ENCODE peak calls at places on chromosomes 4 and X, in nine cellular contexts. B is neural progenitor cell, X is PC-3, H is SK-N-SH, V is GM23248, U is hepatocyte, W is OCI-LY7, P is HCT116, Z is MM.1S. A is an unnamed sample.
A peak's percentile ranks its signal among the peaks of the same experiment; 100 is the strongest.

GRCh38 chr4:288891-289290 is 16.4 kb downstream of the ZNF732 start:
- DNase-seq in X (peak; percentile 2), B (no peak), W (no peak), P (no peak), V (no peak), Z (no peak), H (no peak), U (no peak), A (no peak)

GRCh38 chrX:20361890-20362262 is 95.2 kb upstream of the RPS6KA3 start:
- DNase-seq in P (no peak), U (peak; percentile 47), X (peak; percentile 63), W (no peak), H (no peak), Z (no peak), V (peak; percentile 75), B (peak; percentile 27), A (no peak)

GRCh38 chr4:25862411-25863346 is at the start of gene SEL1L3:
- DNase-seq in B (peak; percentile 75), Z (peak; percentile 56), P (no peak), W (peak; percentile 67), X (peak; percentile 27), H (peak; percentile 84), U (peak; percentile 82), V (peak; percentile 54), A (peak; percentile 89)

GRCh38 chrX:102723456-102723855 is 2.9 kb downstream of the GPRASP3 start:
- DNase-seq in B (no peak), V (no peak), W (no peak), U (no peak), H (no peak), P (no peak), X (peak; percentile 9), Z (no peak), A (peak; percentile 10)

GRCh38 chrX:136636121-136636520 is 11.8 kb upstream of the CD40LG start:
- DNase-seq in B (peak; percentile 83), X (no peak), U (no peak), W (no peak), Z (no peak), V (no peak), P (no peak), H (no peak), A (peak; percentile 42)

GRCh38 chr4:42750091-42750490 is 93.2 kb upstream of the ATP8A1 start:
- DNase-seq in B (no peak), X (peak; percentile 31), Z (peak; percentile 28), V (no peak), U (peak; percentile 16), W (peak; percentile 60), H (peak; percentile 39), P (no peak), A (peak; percentile 34)

GRCh38 chr4:5054532-5054931 is 3.3 kb downstream of the STK32B start:
- DNase-seq in Z (no peak), X (peak; percentile 41), W (no peak), B (no peak), P (no peak), U (no peak), V (no peak), H (no peak), A (no peak)

GRCh38 chr4:149709640-149710039 is 106.0 kb downstream of the IQCM start:
- DNase-seq in W (no peak), Z (no peak), H (no peak), B (no peak), U (no peak), V (peak; percentile 33), P (no peak), X (peak; percentile 43), A (no peak)

GRCh38 chr4:42397635-42398447 is 553 bp downstream of the SHISA3 start:
- DNase-seq in V (peak; percentile 36), H (peak; percentile 81), U (peak; percentile 18), P (no peak), X (peak; percentile 21), W (peak; percentile 17), B (peak; percentile 77), Z (peak; percentile 25), A (peak; percentile 75)

GRCh38 chr4:14892563-14892962 is 109.7 kb upstream of the CPEB2 start:
- DNase-seq in V (no peak), W (no peak), P (no peak), X (no peak), U (no peak), H (no peak), Z (no peak), B (no peak), A (no peak)

GRCh38 chr4:87026795-87027495 is 92.1 kb downstream of the AFF1 start:
- DNase-seq in B (no peak), P (no peak), U (no peak), V (no peak), W (peak; percentile 82), H (no peak), Z (no peak), X (no peak), A (no peak)

GRCh38 chr4:3037957-3038451 is 36.3 kb downstream of the HTT-AS start:
- DNase-seq in P (no peak), W (no peak), X (no peak), H (no peak), Z (peak; percentile 23), B (no peak), V (peak; percentile 31), U (no peak), A (no peak)

GRCh38 chrX:18888281-18888680 is 95.6 kb downstream of the PHKA2 start:
- DNase-seq in W (no peak), Z (no peak), B (no peak), H (no peak), U (no peak), P (no peak), V (no peak), X (no peak), A (no peak)

GRCh38 chr4:54872246-54872645 is 214.5 kb downstream of the KIT start:
- DNase-seq in U (no peak), P (no peak), H (no peak), B (no peak), Z (no peak), V (peak; percentile 48), X (peak; percentile 43), W (no peak), A (no peak)

GRCh38 chr4:143389543-143390195 is 53.0 kb downstream of the GAB1 start:
- DNase-seq in P (no peak), V (peak; percentile 76), W (no peak), B (no peak), Z (no peak), U (no peak), H (no peak), X (peak; percentile 79), A (no peak)

GRCh38 chr4:153571006-153571545 is 104.9 kb downstream of the TMEM131L start:
- DNase-seq in V (no peak), W (no peak), B (no peak), Z (no peak), X (peak; percentile 5), H (no peak), P (no peak), U (no peak), A (no peak)

GRCh38 chr4:114673306-114673705 is 74.7 kb downstream of the UGT8 start:
- DNase-seq in V (no peak), W (no peak), P (no peak), Z (no peak), X (no peak), H (no peak), B (no peak), U (no peak), A (no peak)

GRCh38 chr4:22030321-22030720 is 81.7 kb upstream of the KCNIP4 start:
- DNase-seq in P (no peak), B (peak; percentile 3), V (no peak), W (no peak), H (no peak), Z (no peak), U (no peak), X (no peak), A (peak; percentile 5)

GRCh38 chr4:42627887-42628646 is 28.8 kb downstream of the ATP8A1 start:
- DNase-seq in P (no peak), B (no peak), H (no peak), W (peak; percentile 81), X (no peak), U (no peak), V (no peak), Z (no peak), A (peak; percentile 12)

GRCh38 chr4:184806711-184807110 is 19.1 kb downstream of the ACSL1 start:
- DNase-seq in V (no peak), U (no peak), H (no peak), W (no peak), P (no peak), X (no peak), B (no peak), Z (no peak), A (no peak)

GRCh38 chr4:184806246-184806550 is 19.6 kb downstream of the ACSL1 start:
- DNase-seq in Z (no peak), B (no peak), H (no peak), V (no peak), W (no peak), P (no peak), X (no peak), U (no peak), A (no peak)

GRCh38 chr4:184804621-184805020 is 21.1 kb downstream of the ACSL1 start:
- DNase-seq in X (peak; percentile 26), U (no peak), B (no peak), V (no peak), P (no peak), H (no peak), W (no peak), Z (no peak), A (no peak)

GRCh38 chr4:184807261-184807660 is 18.5 kb downstream of the ACSL1 start:
- DNase-seq in X (peak; percentile 33), H (no peak), P (no peak), B (no peak), V (no peak), Z (no peak), U (no peak), W (no peak), A (no peak)

GRCh38 chr4:184805462-184806245 is 20.1 kb downstream of the ACSL1 start:
- DNase-seq in U (peak; percentile 57), W (no peak), P (no peak), H (peak; percentile 71), X (peak; percentile 15), B (no peak), V (no peak), Z (no peak), A (no peak)
- H3K4me3 ChIP-seq in U (no peak overlapping the region), W (no peak overlapping the region), P (no peak overlapping the region), H (no peak overlapping the region), X (no peak overlapping the region), B (no peak overlapping the region), V (no peak overlapping the region), Z (no peak overlapping the region), A (no peak overlapping the region)

GRCh38 chr4:169315530-169316306 is 45.0 kb upstream of the SH3RF1 start:
- DNase-seq in U (peak; percentile 35), W (no peak), Z (no peak), B (no peak), V (peak; percentile 47), H (no peak), X (peak; percentile 15), P (no peak), A (peak; percentile 4)
- H3K4me2 ChIP-seq in U (peak overlapping the region; percentile 35), W (no peak overlapping the region), Z (no peak overlapping the region), B (no peak overlapping the region), V (peak overlapping the region; percentile 47), H (peak overlapping the region; percentile 44), X (peak overlapping the region; percentile 59), P (peak overlapping the region; percentile 67), A (no peak overlapping the region)

GRCh38 chr4:8377103-8378075 is 63.1 kb downstream of the ACOX3 start:
- DNase-seq in H (no peak), U (no peak), P (no peak), V (no peak), Z (no peak), B (no peak), X (no peak), W (no peak), A (no peak)
- TF ChIP-seq EZH2phosphoT487 in H (no peak), U (no peak), P (no peak), V (no peak), Z (no peak), B (no peak), X (no peak), W (no peak), A (no peak)

GRCh38 chrX:133857648-133858269 is 127.6 kb downstream of the GPC3 start:
- DNase-seq in H (no peak), P (no peak), B (no peak), U (no peak), Z (no peak), W (no peak), X (no peak), V (no peak), A (no peak)
- H3K4me3 ChIP-seq in H (no peak overlapping the region), P (no peak overlapping the region), B (no peak overlapping the region), U (no peak overlapping the region), Z (no peak overlapping the region), W (no peak overlapping the region), X (no peak overlapping the region), V (no peak overlapping the region), A (no peak overlapping the region)